ENCODE peak calls at places on chromosomes 3 and 15, in seven cellular contexts. I, A, Q, V, L, B and J are unnamed samples.

GRCh38 chr3:31064021-31064420 is 169.6 kb upstream of the GADL1 start:
- DNase-seq in I (no peak), A (no peak), Q (no peak), V (no peak), L (no peak), B (no peak), J (no peak)

GRCh38 chr15:99343836-99344551 is 92.7 kb downstream of the LRRC28 start:
- DNase-seq in I (peak; percentile 58), A (no peak), Q (peak; percentile 26), V (no peak), L (no peak), B (peak; percentile 54), J (peak; percentile 54)

GRCh38 chr3:148815736-148816135 is 11.9 kb upstream of the CPB1 start:
- DNase-seq in I (no peak), A (no peak), Q (no peak), V (no peak), L (no peak), B (no peak), J (no peak)

GRCh38 chr3:42515391-42515916 is 13.0 kb downstream of the VIPR1 start:
- DNase-seq in I (no peak), A (no peak), Q (no peak), V (no peak), L (no peak), B (no peak), J (no peak)

GRCh38 chr3:120475722-120476385 is 25.1 kb upstream of the FSTL1 start:
- DNase-seq in I (no peak), A (no peak), Q (no peak), V (no peak), L (no peak), B (no peak), J (no peak)

GRCh38 chr15:33243869-33244268 is 49.4 kb upstream of the FMN1 start:
- DNase-seq in I (no peak), A (peak; percentile 93), Q (no peak), V (no peak), L (peak; percentile 20), B (no peak), J (no peak)

GRCh38 chr3:102113421-102114041 is 264.2 kb downstream of the NFKBIZ start:
- DNase-seq in I (no peak), A (no peak), Q (peak; percentile 60), V (no peak), L (no peak), B (no peak), J (peak; percentile 26)

GRCh38 chr15:100788080-100788730 is 91.4 kb upstream of the ALDH1A3 start:
- DNase-seq in I (no peak), A (no peak), Q (no peak), V (no peak), L (no peak), B (no peak), J (no peak)

GRCh38 chr3:32865364-32865763 is 47.6 kb downstream of the TRIM71 start:
- DNase-seq in I (no peak), A (no peak), Q (no peak), V (no peak), L (peak; percentile 34), B (no peak), J (no peak)

GRCh38 chr15:43093026-43093425 is 12.8 kb downstream of the UBR1 start:
- DNase-seq in I (no peak), A (no peak), Q (no peak), V (no peak), L (no peak), B (no peak), J (no peak)

GRCh38 chr3:46684881-46685280 is 8.6 kb downstream of the ALS2CL start:
- DNase-seq in I (no peak), A (no peak), Q (no peak), V (no peak), L (no peak), B (no peak), J (no peak)

GRCh38 chr15:42100021-42100800 is 5.8 kb upstream of the PLA2G4D start:
- DNase-seq in I (no peak), A (peak; percentile 14), Q (no peak), V (no peak), L (no peak), B (no peak), J (no peak)

GRCh38 chr3:64588381-64588780 is 99.4 kb downstream of the ADAMTS9 start:
- DNase-seq in I (no peak), A (no peak), Q (no peak), V (no peak), L (no peak), B (no peak), J (no peak)

GRCh38 chr3:43872301-43872700 is 181.6 kb downstream of the ABHD5 start:
- DNase-seq in I (no peak), A (peak; percentile 90), Q (no peak), V (no peak), L (peak; percentile 38), B (no peak), J (no peak)

GRCh38 chr3:117059054-117059989 is 349.7 kb downstream of the TUSC7 start:
- DNase-seq in I (no peak), A (no peak), Q (no peak), V (no peak), L (no peak), B (peak; percentile 57), J (no peak)

GRCh38 chr15:68052431-68052830 is 1.7 kb upstream of the PIAS1 start:
- DNase-seq in I (no peak), A (no peak), Q (no peak), V (no peak), L (no peak), B (no peak), J (no peak)

GRCh38 chr3:50575372-50575771 is 6.0 kb downstream of the HEMK1 start:
- DNase-seq in I (no peak), A (no peak), Q (no peak), V (no peak), L (peak; percentile 37), B (no peak), J (peak; percentile 14)

GRCh38 chr15:66459818-66460615 is 37.5 kb downstream of the SNAPC5 start:
- DNase-seq in I (no peak), A (peak; percentile 30), Q (no peak), V (no peak), L (peak; percentile 49), B (no peak), J (no peak)

GRCh38 chr3:120496278-120496975 is 45.6 kb upstream of the FSTL1 start:
- DNase-seq in I (no peak), A (peak; percentile 72), Q (no peak), V (no peak), L (peak; percentile 65), B (no peak), J (no peak)

GRCh38 chr15:37106490-37107001 is 6.2 kb upstream of the MEIS2 start:
- DNase-seq in I (peak; percentile 53), A (no peak), Q (peak; percentile 83), V (no peak), L (no peak), B (peak; percentile 91), J (peak; percentile 49)
- TF ChIP-seq CTCF in I (peak; percentile 17), A (peak; percentile 66), Q (no peak), V (peak; percentile 71), L (no peak), B (peak; percentile 83), J (peak; percentile 50)

GRCh38 chr3:155972885-155973584 is 102.6 kb downstream of the GMPS start:
- DNase-seq in I (no peak), A (no peak), Q (no peak), V (no peak), L (no peak), B (no peak), J (no peak)

GRCh38 chr3:155979746-155980145 is 109.3 kb downstream of the GMPS start:
- DNase-seq in I (no peak), A (peak; percentile 52), Q (no peak), V (no peak), L (no peak), B (no peak), J (no peak)

GRCh38 chr3:155981669-155982068 is 111.2 kb downstream of the GMPS start:
- DNase-seq in I (no peak), A (no peak), Q (no peak), V (no peak), L (no peak), B (no peak), J (no peak)

GRCh38 chr3:155983834-155984474 is 113.5 kb downstream of the GMPS start:
- DNase-seq in I (no peak), A (no peak), Q (no peak), V (no peak), L (no peak), B (no peak), J (no peak)

GRCh38 chr3:155978324-155978723 is 107.9 kb downstream of the GMPS start:
- DNase-seq in I (no peak), A (no peak), Q (no peak), V (no peak), L (no peak), B (no peak), J (no peak)
- TF ChIP-seq CTCF in I (no peak), A (peak; percentile 60), Q (no peak), V (peak; percentile 40), L (peak; percentile 44), B (peak; percentile 54), J (no peak)

GRCh38 chr3:14148041-14148985 is 23.5 kb downstream of the TMEM43 start:
- DNase-seq in I (peak; percentile 70), A (no peak), Q (no peak), V (no peak), L (no peak), B (peak; percentile 55), J (no peak)
- TF ChIP-seq CTCF in I (peak; percentile 62), A (peak; percentile 55), Q (no peak), V (no peak), L (peak; percentile 34), B (peak; percentile 44), J (no peak)

DNA sequence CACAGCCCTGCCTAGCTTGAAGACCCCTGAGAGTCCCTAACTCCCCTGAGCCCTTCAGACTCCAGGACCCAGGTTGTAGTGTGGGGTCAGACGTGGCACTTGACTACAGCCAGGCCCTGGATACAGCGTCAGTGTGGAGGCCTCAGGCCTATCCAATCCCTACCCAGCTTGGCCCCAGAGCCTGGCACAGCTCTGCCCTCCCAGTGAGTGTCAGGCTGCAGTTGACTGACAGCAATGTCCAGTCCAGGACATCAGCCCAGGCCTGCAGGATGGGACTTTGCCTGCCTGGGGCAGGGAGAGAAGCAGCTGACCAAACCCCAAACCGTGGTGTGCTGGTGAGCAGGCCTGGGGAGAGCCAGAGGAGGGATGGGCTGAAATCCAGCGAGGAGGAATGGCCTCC is 27.3 kb downstream of the KLF13 start:
- DNase-seq in I (no peak), A (no peak), Q (peak; percentile 44), V (no peak), L (no peak), B (no peak), J (no peak)
- TF ChIP-seq CTCF in I (no peak), A (no peak), Q (no peak), V (no peak), L (no peak), B (no peak), J (no peak)